ENCODE peak calls at places on chromosomes 6 and 20, in seven cellular contexts. One of them, this sample, is unnamed.

GRCh38 chr20:8524716-8525343 is 392.8 kb downstream of the PLCB1 start:
- DNase-seq in fibroblast of lung: no peak
- DNase-seq in left ventricle myocardium inferior: no peak
- DNase-seq in astrocyte: no peak
- DNase-seq in CD8-positive, alpha-beta memory T cell: no peak
- DNase-seq in right cardiac atrium: no peak
- DNase-seq in colonic mucosa: no peak
- DNase-seq in this sample: no peak

GRCh38 chr20:36277546-36277945 is 28.6 kb upstream of the DLGAP4 start:
- DNase-seq in fibroblast of lung: no peak
- DNase-seq in left ventricle myocardium inferior: no peak
- DNase-seq in astrocyte: no peak
- DNase-seq in CD8-positive, alpha-beta memory T cell: no peak
- DNase-seq in right cardiac atrium: no peak
- DNase-seq in colonic mucosa: no peak
- DNase-seq in this sample: no peak

GRCh38 chr6:167781066-167781767 is 45.5 kb upstream of the AFDN start:
- DNase-seq in fibroblast of lung: no peak
- DNase-seq in left ventricle myocardium inferior: no peak
- DNase-seq in astrocyte: no peak
- DNase-seq in CD8-positive, alpha-beta memory T cell: no peak
- DNase-seq in right cardiac atrium: no peak
- DNase-seq in colonic mucosa: no peak
- DNase-seq in this sample: no peak

GRCh38 chr6:39240155-39240757 is 11.0 kb upstream of the KCNK5 start:
- DNase-seq in fibroblast of lung: no peak
- DNase-seq in left ventricle myocardium inferior: no peak
- DNase-seq in astrocyte: no peak
- DNase-seq in CD8-positive, alpha-beta memory T cell: no peak
- DNase-seq in right cardiac atrium: no peak
- DNase-seq in colonic mucosa: no peak
- DNase-seq in this sample: no peak

GRCh38 chr20:36644032-36644712 is 1.8 kb downstream of the SLA2 start:
- DNase-seq in fibroblast of lung: no peak
- DNase-seq in left ventricle myocardium inferior: no peak
- DNase-seq in astrocyte: no peak
- DNase-seq in CD8-positive, alpha-beta memory T cell: peak; percentile 79
- DNase-seq in right cardiac atrium: no peak
- DNase-seq in colonic mucosa: no peak
- DNase-seq in this sample: no peak

GRCh38 chr6:157513004-157513603 is 132.1 kb downstream of the ZDHHC14 start:
- DNase-seq in fibroblast of lung: no peak
- DNase-seq in left ventricle myocardium inferior: no peak
- DNase-seq in astrocyte: no peak
- DNase-seq in CD8-positive, alpha-beta memory T cell: no peak
- DNase-seq in right cardiac atrium: no peak
- DNase-seq in colonic mucosa: no peak
- DNase-seq in this sample: no peak

GRCh38 chr20:37007898-37008649 is 56.6 kb upstream of the SAMHD1 start:
- DNase-seq in fibroblast of lung: peak; percentile 53
- DNase-seq in left ventricle myocardium inferior: no peak
- DNase-seq in astrocyte: peak; percentile 20
- DNase-seq in CD8-positive, alpha-beta memory T cell: peak; percentile 51
- DNase-seq in right cardiac atrium: no peak
- DNase-seq in colonic mucosa: no peak
- DNase-seq in this sample: no peak

GRCh38 chr20:3275966-3276365 is 37.0 kb upstream of the SLC4A11 start:
- DNase-seq in fibroblast of lung: no peak
- DNase-seq in left ventricle myocardium inferior: no peak
- DNase-seq in astrocyte: no peak
- DNase-seq in CD8-positive, alpha-beta memory T cell: no peak
- DNase-seq in right cardiac atrium: no peak
- DNase-seq in colonic mucosa: no peak
- DNase-seq in this sample: no peak

GRCh38 chr20:4158466-4159050 is 143.2 kb upstream of the RNF24 start:
- DNase-seq in fibroblast of lung: no peak
- DNase-seq in left ventricle myocardium inferior: no peak
- DNase-seq in astrocyte: no peak
- DNase-seq in CD8-positive, alpha-beta memory T cell: no peak
- DNase-seq in right cardiac atrium: no peak
- DNase-seq in colonic mucosa: no peak
- DNase-seq in this sample: no peak

GRCh38 chr6:136792066-136792944 is at the start of gene MAP3K5:
- DNase-seq in fibroblast of lung: peak; percentile 88
- DNase-seq in left ventricle myocardium inferior: peak; percentile 86
- DNase-seq in astrocyte: peak; percentile 59
- DNase-seq in CD8-positive, alpha-beta memory T cell: peak; percentile 90
- DNase-seq in right cardiac atrium: peak; percentile 91
- DNase-seq in colonic mucosa: peak; percentile 89
- DNase-seq in this sample: peak; percentile 91

GRCh38 chr6:41635365-41635764 is 2.9 kb upstream of the MDFI start:
- DNase-seq in fibroblast of lung: no peak
- DNase-seq in left ventricle myocardium inferior: no peak
- DNase-seq in astrocyte: no peak
- DNase-seq in CD8-positive, alpha-beta memory T cell: no peak
- DNase-seq in right cardiac atrium: no peak
- DNase-seq in colonic mucosa: no peak
- DNase-seq in this sample: no peak

GRCh38 chr6:166308769-166309589 is 787 bp upstream of the PRR18 start:
- DNase-seq in fibroblast of lung: no peak
- DNase-seq in left ventricle myocardium inferior: no peak
- DNase-seq in astrocyte: no peak
- DNase-seq in CD8-positive, alpha-beta memory T cell: no peak
- DNase-seq in right cardiac atrium: no peak
- DNase-seq in colonic mucosa: no peak
- DNase-seq in this sample: no peak

GRCh38 chr6:36608788-36609563 is 14.8 kb downstream of the SRSF3 start:
- DNase-seq in fibroblast of lung: no peak
- DNase-seq in left ventricle myocardium inferior: no peak
- DNase-seq in astrocyte: no peak
- DNase-seq in CD8-positive, alpha-beta memory T cell: no peak
- DNase-seq in right cardiac atrium: no peak
- DNase-seq in colonic mucosa: no peak
- DNase-seq in this sample: no peak

GRCh38 chr6:149846321-149846720 is 17.8 kb downstream of the LRP11 start:
- DNase-seq in fibroblast of lung: peak; percentile 71
- DNase-seq in left ventricle myocardium inferior: no peak
- DNase-seq in astrocyte: peak; percentile 93
- DNase-seq in CD8-positive, alpha-beta memory T cell: no peak
- DNase-seq in right cardiac atrium: no peak
- DNase-seq in colonic mucosa: no peak
- DNase-seq in this sample: no peak

GRCh38 chr20:37421988-37422387 is 76.0 kb downstream of the SRC start:
- DNase-seq in fibroblast of lung: no peak
- DNase-seq in left ventricle myocardium inferior: no peak
- DNase-seq in astrocyte: no peak
- DNase-seq in CD8-positive, alpha-beta memory T cell: no peak
- DNase-seq in right cardiac atrium: no peak
- DNase-seq in colonic mucosa: no peak
- DNase-seq in this sample: no peak

GRCh38 chr20:34537651-34538050 is 20.9 kb upstream of the MAP1LC3A start:
- DNase-seq in fibroblast of lung: no peak
- DNase-seq in left ventricle myocardium inferior: no peak
- DNase-seq in astrocyte: no peak
- DNase-seq in CD8-positive, alpha-beta memory T cell: no peak
- DNase-seq in right cardiac atrium: peak; percentile 46
- DNase-seq in colonic mucosa: no peak
- DNase-seq in this sample: peak; percentile 9

DNA sequence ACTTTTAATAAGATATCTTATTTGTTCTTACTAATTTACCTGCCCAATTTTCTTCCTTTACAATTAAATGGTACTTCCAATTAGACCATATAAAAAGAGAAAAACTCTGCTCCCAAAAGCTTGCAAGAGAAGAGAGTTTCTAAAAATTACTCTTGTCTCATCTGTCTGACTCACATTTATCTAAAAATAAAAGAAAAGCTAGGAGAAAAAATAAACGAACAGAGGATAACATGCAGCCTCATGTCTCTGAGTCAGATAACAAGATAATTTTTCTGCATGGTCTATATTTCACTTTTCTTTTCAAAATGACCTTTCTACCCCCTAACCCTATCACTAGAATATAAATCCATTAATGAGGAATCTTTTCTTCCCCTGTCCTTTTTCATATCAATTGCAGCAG is 127.2 kb upstream of the TCF21 start:
- DNase-seq in fibroblast of lung: peak; percentile 73
- DNase-seq in left ventricle myocardium inferior: no peak
- DNase-seq in astrocyte: peak; percentile 64
- DNase-seq in CD8-positive, alpha-beta memory T cell: no peak
- DNase-seq in right cardiac atrium: no peak
- DNase-seq in colonic mucosa: no peak
- DNase-seq in this sample: no peak
- H3K4me1 ChIP-seq in fibroblast of lung: peaks cover 12% of the 10 kb centered on the region
- H3K4me1 ChIP-seq in left ventricle myocardium inferior: peaks cover 19% of the 10 kb centered on the region
- H3K4me1 ChIP-seq in astrocyte: peaks cover 22% of the 10 kb centered on the region
- H3K4me1 ChIP-seq in CD8-positive, alpha-beta memory T cell: no peaks in the 10 kb centered on the region
- H3K4me1 ChIP-seq in right cardiac atrium: no peaks in the 10 kb centered on the region
- H3K4me1 ChIP-seq in colonic mucosa: no peaks in the 10 kb centered on the region
- H3K4me1 ChIP-seq in this sample: peaks cover 15% of the 10 kb centered on the region

GRCh38 chr20:38726849-38727601 is 2.7 kb downstream of the SLC32A1 start:
- DNase-seq in fibroblast of lung: peak; percentile 15
- DNase-seq in left ventricle myocardium inferior: no peak
- DNase-seq in astrocyte: no peak
- DNase-seq in CD8-positive, alpha-beta memory T cell: peak; percentile 34
- DNase-seq in right cardiac atrium: no peak
- DNase-seq in colonic mucosa: peak; percentile 30
- DNase-seq in this sample: no peak
- H3K4me1 ChIP-seq in fibroblast of lung: no peaks in the 10 kb centered on the region
- H3K4me1 ChIP-seq in left ventricle myocardium inferior: peaks cover 63% of the 10 kb centered on the region
- H3K4me1 ChIP-seq in astrocyte: peaks cover 3% of the 10 kb centered on the region
- H3K4me1 ChIP-seq in CD8-positive, alpha-beta memory T cell: peaks cover 65% of the 10 kb centered on the region
- H3K4me1 ChIP-seq in right cardiac atrium: no peaks in the 10 kb centered on the region
- H3K4me1 ChIP-seq in colonic mucosa: no peaks in the 10 kb centered on the region
- H3K4me1 ChIP-seq in this sample: peaks cover 1% of the 10 kb centered on the region

DNA sequence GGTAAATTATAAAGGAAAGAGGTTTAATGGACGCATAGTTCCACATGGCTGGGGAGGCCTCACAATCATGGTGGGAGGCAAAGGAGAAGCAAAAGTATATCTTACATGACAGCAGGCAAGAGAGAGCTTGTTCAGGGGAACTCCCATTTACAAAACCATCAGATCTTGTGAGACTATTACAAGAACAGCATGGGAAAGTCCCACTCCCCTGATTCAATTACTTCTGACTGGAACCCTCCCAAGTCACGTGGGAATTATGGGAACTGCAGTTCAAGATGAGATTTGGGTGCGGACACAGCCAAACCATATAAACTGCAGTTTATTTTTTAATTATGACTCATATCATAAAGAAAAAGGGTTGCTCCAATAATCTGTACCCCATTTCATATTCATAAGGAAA is 22.3 kb upstream of the HLA-DQA2 start:
- DNase-seq in fibroblast of lung: no peak
- DNase-seq in left ventricle myocardium inferior: no peak
- DNase-seq in astrocyte: no peak
- DNase-seq in CD8-positive, alpha-beta memory T cell: no peak
- DNase-seq in right cardiac atrium: no peak
- DNase-seq in colonic mucosa: no peak
- DNase-seq in this sample: no peak
- H3K4me1 ChIP-seq in fibroblast of lung: no peaks in the 10 kb centered on the region
- H3K4me1 ChIP-seq in left ventricle myocardium inferior: no peaks in the 10 kb centered on the region
- H3K4me1 ChIP-seq in astrocyte: no peaks in the 10 kb centered on the region
- H3K4me1 ChIP-seq in CD8-positive, alpha-beta memory T cell: no peaks in the 10 kb centered on the region
- H3K4me1 ChIP-seq in right cardiac atrium: no peaks in the 10 kb centered on the region
- H3K4me1 ChIP-seq in colonic mucosa: no peaks in the 10 kb centered on the region
- H3K4me1 ChIP-seq in this sample: no peaks in the 10 kb centered on the region

DNA sequence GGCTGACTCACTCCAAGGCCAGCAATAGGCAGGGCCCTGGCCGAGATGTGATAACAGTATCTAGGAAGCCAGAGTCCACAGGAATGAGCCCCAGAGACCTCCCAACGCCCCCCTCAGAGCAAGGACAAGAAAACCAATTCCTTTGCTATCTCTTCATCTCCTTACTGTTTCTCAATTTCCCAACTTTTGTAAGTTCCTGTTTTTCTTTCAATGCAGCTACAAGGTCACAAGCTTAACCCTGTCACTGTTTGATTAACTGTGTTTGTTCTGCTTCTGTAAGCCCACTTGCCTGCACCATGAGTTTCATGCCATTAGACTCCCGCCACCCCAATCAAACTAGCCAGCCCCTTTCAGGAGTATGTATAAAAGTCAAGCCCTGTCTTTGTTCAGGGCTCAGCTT is 3.5 kb downstream of the FKBP1C start:
- DNase-seq in fibroblast of lung: no peak
- DNase-seq in left ventricle myocardium inferior: no peak
- DNase-seq in astrocyte: no peak
- DNase-seq in CD8-positive, alpha-beta memory T cell: no peak
- DNase-seq in right cardiac atrium: no peak
- DNase-seq in colonic mucosa: no peak
- DNase-seq in this sample: no peak
- H3K4me1 ChIP-seq in fibroblast of lung: no peaks in the 10 kb centered on the region
- H3K4me1 ChIP-seq in left ventricle myocardium inferior: no peaks in the 10 kb centered on the region
- H3K4me1 ChIP-seq in astrocyte: no peaks in the 10 kb centered on the region
- H3K4me1 ChIP-seq in CD8-positive, alpha-beta memory T cell: no peaks in the 10 kb centered on the region
- H3K4me1 ChIP-seq in right cardiac atrium: no peaks in the 10 kb centered on the region
- H3K4me1 ChIP-seq in colonic mucosa: no peaks in the 10 kb centered on the region
- H3K4me1 ChIP-seq in this sample: no peaks in the 10 kb centered on the region

This sample was measured in ovary.